ENCODE peak calls at places on chromosome 1, in eight cellular contexts. One of them, this sample, is unnamed.

GRCh38 chr1:235835226-235835625 is 31.5 kb downstream of the LYST start:
- DNase-seq in aorta: peak
- DNase-seq in Calu3: no peak
- DNase-seq in NCI-H774: no peak
- DNase-seq in posterior cingulate gyrus: peak
- DNase-seq in ELR: peak
- DNase-seq in osteocyte: no peak
- DNase-seq in HEK293T: no peak
- DNase-seq in this sample: peak

GRCh38 chr1:32351077-32351858 is 11.0 kb downstream of the FAM229A start:
- DNase-seq in ELR: peak
- DNase-seq in posterior cingulate gyrus: peak
- DNase-seq in HEK293T: peak
- DNase-seq in NCI-H774: peak
- DNase-seq in Calu3: peak
- DNase-seq in aorta: peak
- DNase-seq in osteocyte: peak
- DNase-seq in this sample: peak

GRCh38 chr1:74396462-74396861 is 115.9 kb downstream of the LRRC53 start:
- DNase-seq in NCI-H774: no peak
- DNase-seq in ELR: no peak
- DNase-seq in HEK293T: no peak
- DNase-seq in Calu3: no peak
- DNase-seq in aorta: no peak
- DNase-seq in osteocyte: no peak
- DNase-seq in posterior cingulate gyrus: no peak
- DNase-seq in this sample: no peak

GRCh38 chr1:226736908-226737818 is 1.9 kb downstream of the ITPKB start:
- DNase-seq in posterior cingulate gyrus: peak
- DNase-seq in ELR: peak
- DNase-seq in HEK293T: no peak
- DNase-seq in Calu3: no peak
- DNase-seq in aorta: peak
- DNase-seq in NCI-H774: no peak
- DNase-seq in osteocyte: no peak
- DNase-seq in this sample: peak

GRCh38 chr1:152457071-152457470 is 43.0 kb upstream of the CRNN start:
- DNase-seq in aorta: no peak
- DNase-seq in osteocyte: no peak
- DNase-seq in posterior cingulate gyrus: no peak
- DNase-seq in NCI-H774: no peak
- DNase-seq in ELR: no peak
- DNase-seq in HEK293T: no peak
- DNase-seq in Calu3: no peak
- DNase-seq in this sample: no peak

GRCh38 chr1:64814427-64814826 is 69.6 kb downstream of the RAVER2 start:
- DNase-seq in posterior cingulate gyrus: no peak
- DNase-seq in HEK293T: no peak
- DNase-seq in Calu3: no peak
- DNase-seq in NCI-H774: no peak
- DNase-seq in aorta: no peak
- DNase-seq in ELR: no peak
- DNase-seq in osteocyte: no peak
- DNase-seq in this sample: no peak

GRCh38 chr1:92690212-92690906 is 94.5 kb downstream of the EVI5 start:
- DNase-seq in HEK293T: no peak
- DNase-seq in NCI-H774: no peak
- DNase-seq in osteocyte: no peak
- DNase-seq in Calu3: no peak
- DNase-seq in posterior cingulate gyrus: no peak
- DNase-seq in aorta: no peak
- DNase-seq in ELR: no peak
- DNase-seq in this sample: no peak

GRCh38 chr1:59506952-59507351 is 210.1 kb downstream of the FGGY start:
- DNase-seq in HEK293T: no peak
- DNase-seq in NCI-H774: no peak
- DNase-seq in posterior cingulate gyrus: peak
- DNase-seq in ELR: no peak
- DNase-seq in Calu3: no peak
- DNase-seq in osteocyte: no peak
- DNase-seq in aorta: peak
- DNase-seq in this sample: no peak

GRCh38 chr1:211377539-211378461 is 51.2 kb downstream of the TRAF5 start:
- DNase-seq in posterior cingulate gyrus: no peak
- DNase-seq in Calu3: no peak
- DNase-seq in NCI-H774: no peak
- DNase-seq in ELR: no peak
- DNase-seq in HEK293T: no peak
- DNase-seq in aorta: no peak
- DNase-seq in osteocyte: no peak
- DNase-seq in this sample: no peak

GRCh38 chr1:57423135-57424131 is at the start of gene DAB1:
- DNase-seq in aorta: no peak
- DNase-seq in posterior cingulate gyrus: peak
- DNase-seq in ELR: no peak
- DNase-seq in NCI-H774: no peak
- DNase-seq in HEK293T: peak
- DNase-seq in osteocyte: peak
- DNase-seq in Calu3: peak
- DNase-seq in this sample: no peak

GRCh38 chr1:10612446-10613160 is 137.9 kb downstream of the PEX14 start:
- DNase-seq in HEK293T: no peak
- DNase-seq in Calu3: no peak
- DNase-seq in NCI-H774: no peak
- DNase-seq in aorta: no peak
- DNase-seq in posterior cingulate gyrus: no peak
- DNase-seq in osteocyte: peak
- DNase-seq in ELR: no peak
- DNase-seq in this sample: no peak

GRCh38 chr1:179121159-179121938 is 39.5 kb downstream of the TOR3A start:
- DNase-seq in posterior cingulate gyrus: no peak
- DNase-seq in Calu3: peak
- DNase-seq in aorta: no peak
- DNase-seq in HEK293T: peak
- DNase-seq in ELR: peak
- DNase-seq in osteocyte: no peak
- DNase-seq in NCI-H774: no peak
- DNase-seq in this sample: peak